ENCODE peak calls at places on chromosomes 6 and 20, in eight cellular contexts. One of them, this sample, is unnamed.

GRCh38 chr6:46289865-46290264 is 119.1 kb upstream of the ENPP5 start:
- DNase-seq in neuronal stem cell: no peak
- DNase-seq in RWPE2: no peak
- DNase-seq in posterior vena cava: no peak
- DNase-seq in tibial artery: no peak
- DNase-seq in astrocyte: no peak
- DNase-seq in kidney tubule cell: no peak
- DNase-seq in activated effector memory CD4-positive, alpha-beta T cell treated with Interleukin-2 at 50 U/mL for 16 hours: no peak
- DNase-seq in this sample: no peak

GRCh38 chr20:48008850-48009535 is 223.7 kb upstream of the SULF2 start:
- DNase-seq in posterior vena cava: no peak
- DNase-seq in neuronal stem cell: no peak
- DNase-seq in astrocyte: peak; percentile 58
- DNase-seq in RWPE2: no peak
- DNase-seq in kidney tubule cell: peak; percentile 39
- DNase-seq in activated effector memory CD4-positive, alpha-beta T cell treated with Interleukin-2 at 50 U/mL for 16 hours: no peak
- DNase-seq in tibial artery: no peak
- DNase-seq in this sample: no peak

GRCh38 chr6:137013031-137013430 is 31.7 kb downstream of the IL20RA start:
- DNase-seq in neuronal stem cell: no peak
- DNase-seq in activated effector memory CD4-positive, alpha-beta T cell treated with Interleukin-2 at 50 U/mL for 16 hours: no peak
- DNase-seq in astrocyte: peak; percentile 88
- DNase-seq in tibial artery: no peak
- DNase-seq in kidney tubule cell: peak; percentile 35
- DNase-seq in posterior vena cava: no peak
- DNase-seq in RWPE2: no peak
- DNase-seq in this sample: no peak

GRCh38 chr6:54881066-54881733 is 34.6 kb downstream of the FAM83B start:
- DNase-seq in posterior vena cava: no peak
- DNase-seq in tibial artery: no peak
- DNase-seq in RWPE2: no peak
- DNase-seq in astrocyte: no peak
- DNase-seq in activated effector memory CD4-positive, alpha-beta T cell treated with Interleukin-2 at 50 U/mL for 16 hours: no peak
- DNase-seq in neuronal stem cell: no peak
- DNase-seq in kidney tubule cell: no peak
- DNase-seq in this sample: no peak

GRCh38 chr6:112153926-112154621 is 66.7 kb downstream of the FAM229B start:
- DNase-seq in RWPE2: no peak
- DNase-seq in activated effector memory CD4-positive, alpha-beta T cell treated with Interleukin-2 at 50 U/mL for 16 hours: no peak
- DNase-seq in neuronal stem cell: no peak
- DNase-seq in kidney tubule cell: peak; percentile 61
- DNase-seq in astrocyte: peak; percentile 94
- DNase-seq in tibial artery: no peak
- DNase-seq in posterior vena cava: no peak
- DNase-seq in this sample: no peak

GRCh38 chr20:43720007-43720406 is 6.8 kb downstream of the GTSF1L start:
- DNase-seq in posterior vena cava: no peak
- DNase-seq in astrocyte: no peak
- DNase-seq in RWPE2: no peak
- DNase-seq in neuronal stem cell: no peak
- DNase-seq in kidney tubule cell: no peak
- DNase-seq in activated effector memory CD4-positive, alpha-beta T cell treated with Interleukin-2 at 50 U/mL for 16 hours: no peak
- DNase-seq in tibial artery: no peak
- DNase-seq in this sample: no peak

GRCh38 chr20:58228484-58229197 is at the start of gene ANKRD60:
- DNase-seq in kidney tubule cell: no peak
- DNase-seq in RWPE2: peak; percentile 75
- DNase-seq in activated effector memory CD4-positive, alpha-beta T cell treated with Interleukin-2 at 50 U/mL for 16 hours: peak; percentile 7
- DNase-seq in neuronal stem cell: peak; percentile 54
- DNase-seq in astrocyte: peak; percentile 65
- DNase-seq in tibial artery: no peak
- DNase-seq in posterior vena cava: peak; percentile 76
- DNase-seq in this sample: no peak

GRCh38 chr6:116220172-116220571 is 33.7 kb downstream of the TSPYL4 start:
- DNase-seq in astrocyte: peak; percentile 18
- DNase-seq in kidney tubule cell: peak; percentile 7
- DNase-seq in neuronal stem cell: no peak
- DNase-seq in posterior vena cava: no peak
- DNase-seq in RWPE2: no peak
- DNase-seq in activated effector memory CD4-positive, alpha-beta T cell treated with Interleukin-2 at 50 U/mL for 16 hours: no peak
- DNase-seq in tibial artery: no peak
- DNase-seq in this sample: no peak

GRCh38 chr20:23161968-23162696 is 76.0 kb upstream of the CD93 start:
- DNase-seq in kidney tubule cell: peak; percentile 96
- DNase-seq in neuronal stem cell: no peak
- DNase-seq in activated effector memory CD4-positive, alpha-beta T cell treated with Interleukin-2 at 50 U/mL for 16 hours: no peak
- DNase-seq in astrocyte: peak; percentile 71
- DNase-seq in RWPE2: peak; percentile 93
- DNase-seq in tibial artery: peak; percentile 88
- DNase-seq in posterior vena cava: peak; percentile 95
- DNase-seq in this sample: peak; percentile 43

GRCh38 chr6:27471365-27472115 is 1.4 kb downstream of the ZNF184 start:
- DNase-seq in RWPE2: no peak
- DNase-seq in posterior vena cava: no peak
- DNase-seq in kidney tubule cell: peak; percentile 10
- DNase-seq in tibial artery: no peak
- DNase-seq in astrocyte: no peak
- DNase-seq in neuronal stem cell: no peak
- DNase-seq in activated effector memory CD4-positive, alpha-beta T cell treated with Interleukin-2 at 50 U/mL for 16 hours: no peak
- DNase-seq in this sample: no peak

GRCh38 chr20:63155266-63156165 is 60.4 kb downstream of the YTHDF1 start:
- DNase-seq in RWPE2: peak; percentile 77
- DNase-seq in neuronal stem cell: no peak
- DNase-seq in kidney tubule cell: no peak
- DNase-seq in tibial artery: no peak
- DNase-seq in posterior vena cava: peak; percentile 68
- DNase-seq in activated effector memory CD4-positive, alpha-beta T cell treated with Interleukin-2 at 50 U/mL for 16 hours: no peak
- DNase-seq in astrocyte: no peak
- DNase-seq in this sample: no peak

GRCh38 chr20:45174434-45175364 is at the start of gene PI3:
- DNase-seq in RWPE2: peak; percentile 100
- DNase-seq in activated effector memory CD4-positive, alpha-beta T cell treated with Interleukin-2 at 50 U/mL for 16 hours: no peak
- DNase-seq in tibial artery: no peak
- DNase-seq in neuronal stem cell: no peak
- DNase-seq in astrocyte: peak; percentile 2
- DNase-seq in posterior vena cava: no peak
- DNase-seq in kidney tubule cell: peak; percentile 83
- DNase-seq in this sample: peak; percentile 11

GRCh38 chr6:156852858-156853216 is 75.7 kb downstream of the ARID1B start:
- DNase-seq in astrocyte: no peak
- DNase-seq in tibial artery: no peak
- DNase-seq in RWPE2: no peak
- DNase-seq in neuronal stem cell: no peak
- DNase-seq in activated effector memory CD4-positive, alpha-beta T cell treated with Interleukin-2 at 50 U/mL for 16 hours: no peak
- DNase-seq in posterior vena cava: no peak
- DNase-seq in kidney tubule cell: no peak
- DNase-seq in this sample: no peak

GRCh38 chr20:64142546-64142945 is 21.7 kb upstream of the MYT1 start:
- DNase-seq in activated effector memory CD4-positive, alpha-beta T cell treated with Interleukin-2 at 50 U/mL for 16 hours: no peak
- DNase-seq in posterior vena cava: peak; percentile 60
- DNase-seq in tibial artery: no peak
- DNase-seq in kidney tubule cell: peak; percentile 30
- DNase-seq in astrocyte: no peak
- DNase-seq in neuronal stem cell: no peak
- DNase-seq in RWPE2: peak; percentile 79
- DNase-seq in this sample: no peak

GRCh38 chr6:138716017-138716416 is 57.6 kb upstream of the CCDC28A start:
- DNase-seq in activated effector memory CD4-positive, alpha-beta T cell treated with Interleukin-2 at 50 U/mL for 16 hours: no peak
- DNase-seq in posterior vena cava: no peak
- DNase-seq in astrocyte: no peak
- DNase-seq in neuronal stem cell: no peak
- DNase-seq in tibial artery: no peak
- DNase-seq in kidney tubule cell: no peak
- DNase-seq in RWPE2: no peak
- DNase-seq in this sample: no peak

This sample was measured in pancreas.